ENCODE peak calls at places on chromosome 20, in five cellular contexts. C is psoas muscle, J is SHP77, W is spleen, U is stromal cell of bone marrow. Y is an unnamed sample.

GRCh38 chr20:50475879-50476292 is 34.3 kb upstream of the PTPN1 start:
- DNase-seq in C (no peak), J (no peak), W (no peak), U (no peak), Y (no peak)

GRCh38 chr20:52569201-52569600 is 377.6 kb upstream of the ZFP64 start:
- DNase-seq in C (no peak), J (no peak), W (no peak), U (no peak), Y (no peak)

GRCh38 chr20:36717657-36718056 is 28.2 kb downstream of the NDRG3 start:
- DNase-seq in C (no peak), J (no peak), W (no peak), U (no peak), Y (no peak)

GRCh38 chr20:56566621-56567020 is 33.6 kb downstream of the FAM209B start:
- DNase-seq in C (no peak), J (peak; percentile 63), W (no peak), U (no peak), Y (peak; percentile 55)

GRCh38 chr20:25178563-25179438 is 16.7 kb upstream of the ENTPD6 start:
- DNase-seq in C (peak; percentile 55), J (peak; percentile 69), W (no peak), U (peak; percentile 89), Y (peak; percentile 17)

GRCh38 chr20:10170261-10170660 is 48.4 kb upstream of the SNAP25 start:
- DNase-seq in C (no peak), J (no peak), W (no peak), U (no peak), Y (no peak)

GRCh38 chr20:50804453-50805348 is 9.8 kb downstream of the BCAS4 start:
- DNase-seq in C (no peak), J (no peak), W (no peak), U (no peak), Y (no peak)

GRCh38 chr20:4681971-4682370 is 39.7 kb upstream of the PRND start:
- DNase-seq in C (no peak), J (no peak), W (no peak), U (peak; percentile 26), Y (no peak)

GRCh38 chr20:46221271-46221670 is 87.0 kb downstream of the CDH22 start:
- DNase-seq in C (no peak), J (no peak), W (no peak), U (no peak), Y (peak; percentile 57)

GRCh38 chr20:53100476-53100911 is 128.3 kb downstream of the TSHZ2 start:
- DNase-seq in C (no peak), J (no peak), W (no peak), U (no peak), Y (no peak)

GRCh38 chr20:47558295-47558694 is 56.6 kb downstream of the NCOA3 start:
- DNase-seq in C (no peak), J (no peak), W (no peak), U (no peak), Y (no peak)

GRCh38 chr20:58127731-58128130 is 100.7 kb downstream of the ANKRD60 start:
- DNase-seq in C (no peak), J (no peak), W (no peak), U (no peak), Y (no peak)

Y was measured in NCI-H524.